ENCODE peak calls at places on chromosomes 2 and 18, in five cellular contexts. G, O, N, F and I are unnamed samples.
A peak's percentile ranks its signal among the peaks of the same experiment; 100 is the strongest.

GRCh38 chr2:46506131-46506706 is 26.9 kb downstream of the TMEM247 start:
- DNase-seq in F (no peak), O (no peak), N (no peak), G (no peak), I (no peak)

GRCh38 chr2:64922482-64923384 is 66.5 kb upstream of the SLC1A4 start:
- DNase-seq in O (no peak), F (no peak), N (peak; percentile 88), G (no peak), I (peak; percentile 73)

GRCh38 chr2:241733391-241734207 is 831 bp upstream of the D2HGDH start:
- DNase-seq in N (no peak), G (no peak), F (no peak), O (no peak), I (no peak)

GRCh38 chr2:127389778-127390435 is 2.1 kb upstream of the MAP3K2 start:
- DNase-seq in F (no peak), O (no peak), G (no peak), N (no peak), I (peak; percentile 41)

GRCh38 chr2:12672711-12673315 is 43.9 kb upstream of the TRIB2 start:
- DNase-seq in N (no peak), G (no peak), F (no peak), O (no peak), I (no peak)

GRCh38 chr2:237922641-237923361 is 44.0 kb upstream of the UBE2F start:
- DNase-seq in G (peak; percentile 12), O (no peak), N (no peak), F (no peak), I (no peak)

GRCh38 chr2:241686322-241686648 is 330 bp downstream of the DTYMK start:
- DNase-seq in N (no peak), F (no peak), O (no peak), G (no peak), I (no peak)

GRCh38 chr2:163191372-163191771 is 352.8 kb upstream of the KCNH7 start:
- DNase-seq in N (peak; percentile 24), F (no peak), G (peak; percentile 21), O (no peak), I (peak; percentile 69)

GRCh38 chr2:15797231-15797945 is 143.0 kb upstream of the MYCN start:
- DNase-seq in O (peak; percentile 23), F (no peak), G (no peak), N (no peak), I (peak; percentile 78)

GRCh38 chr2:238724728-238725127 is 123.2 kb upstream of the TWIST2 start:
- DNase-seq in N (no peak), F (no peak), G (no peak), O (no peak), I (no peak)

GRCh38 chr18:79739440-79739778 is 58.3 kb upstream of the KCNG2 start:
- DNase-seq in F (no peak), N (no peak), O (no peak), G (no peak), I (no peak)

GRCh38 chr2:85954192-85954900 is 65.6 kb upstream of the ST3GAL5 start:
- DNase-seq in G (no peak), F (no peak), O (no peak), N (no peak), I (no peak)

GRCh38 chr2:152367547-152368250 is 32.7 kb downstream of the FMNL2 start:
- DNase-seq in G (no peak), F (peak; percentile 33), N (no peak), O (no peak), I (no peak)

GRCh38 chr2:68784191-68784590 is 49.6 kb downstream of the ARHGAP25 start:
- DNase-seq in F (no peak), O (no peak), G (no peak), N (no peak), I (no peak)

GRCh38 chr2:30709516-30709915 is 97.7 kb downstream of the CAPN13 start:
- DNase-seq in O (no peak), G (no peak), N (no peak), F (no peak), I (no peak)

GRCh38 chr18:79934311-79935097 is 16.9 kb downstream of the SLC66A2 start:
- DNase-seq in O (no peak), F (no peak), N (peak; percentile 99), G (no peak), I (no peak)

GRCh38 chr18:59009846-59010245 is 129.8 kb upstream of the SEC11C start:
- DNase-seq in F (no peak), G (no peak), N (no peak), O (no peak), I (no peak)

GRCh38 chr2:33013684-33014110 is 66.9 kb downstream of the LTBP1 start:
- DNase-seq in F (no peak), N (no peak), G (no peak), O (no peak), I (no peak)

GRCh38 chr2:21643180-21643579 is 519.4 kb downstream of the TDRD15 start:
- DNase-seq in G (no peak), N (no peak), F (no peak), O (no peak), I (no peak)

GRCh38 chr2:240182966-240183365 is 42.5 kb upstream of the OTOS start:
- DNase-seq in F (no peak), G (no peak), O (no peak), N (no peak), I (no peak)

GRCh38 chr2:120312861-120313694 is 32.9 kb upstream of the INHBB start:
- DNase-seq in O (peak; percentile 77), N (peak; percentile 66), F (peak; percentile 23), G (peak; percentile 44), I (peak; percentile 90)

GRCh38 chr18:34942276-34942675 is 98.9 kb upstream of the MAPRE2 start:
- DNase-seq in G (no peak), O (no peak), N (no peak), F (no peak), I (no peak)
- TF ChIP-seq JUNB in G (no peak), O (no peak), N (no peak), F (no peak), I (no peak)

GRCh38 chr2:172409042-172409441 is 18.3 kb upstream of the ITGA6 start:
- DNase-seq in G (no peak), F (no peak), O (no peak), N (no peak), I (no peak)

GRCh38 chr2:172404824-172405223 is 22.6 kb upstream of the ITGA6 start:
- DNase-seq in N (no peak), O (no peak), F (no peak), G (no peak), I (no peak)

GRCh38 chr2:172405673-172406072 is 21.7 kb upstream of the ITGA6 start:
- DNase-seq in G (no peak), F (no peak), O (no peak), N (no peak), I (no peak)

GRCh38 chr2:172403881-172404470 is 23.4 kb upstream of the ITGA6 start:
- DNase-seq in G (no peak), O (no peak), F (no peak), N (no peak), I (no peak)

DNA sequence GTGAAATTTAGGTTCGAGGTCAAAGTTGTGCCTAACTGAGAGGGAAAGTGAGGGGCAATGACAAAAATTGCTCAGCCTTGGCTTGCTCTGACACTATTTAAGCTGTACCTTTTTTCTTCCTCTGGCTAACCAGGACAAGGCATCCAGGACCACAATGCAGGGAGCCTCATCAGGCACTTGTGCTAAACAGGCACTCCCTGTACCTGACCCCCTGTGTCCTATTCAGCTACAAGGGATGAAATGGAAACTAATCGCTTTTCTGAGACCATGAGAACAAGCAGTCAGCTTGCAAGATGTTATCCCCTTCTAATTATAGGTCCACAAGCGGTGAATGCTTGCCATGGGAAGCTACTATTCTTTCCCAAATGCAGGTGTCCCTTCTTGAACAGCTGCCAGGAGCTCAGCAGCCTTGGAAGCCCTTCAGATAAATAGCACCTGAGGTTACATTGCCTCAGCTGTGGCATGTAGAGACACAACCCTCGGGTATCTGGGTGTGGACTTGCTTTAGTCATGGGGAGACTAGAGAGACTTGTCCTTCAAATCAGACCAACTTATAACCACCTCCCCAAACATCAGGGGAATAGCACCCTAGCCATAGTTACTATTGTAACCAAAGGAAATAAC is 19.1 kb upstream of the ITGA6 start:
- DNase-seq in N (no peak), F (no peak), G (no peak), O (no peak), I (no peak)
- TF ChIP-seq JUNB in N (no peak), F (no peak), G (no peak), O (no peak), I (no peak)

GRCh38 chr2:100967716-100968115 is 34.4 kb upstream of the RPL31 start:
- DNase-seq in N (no peak), O (no peak), F (no peak), G (no peak), I (no peak)

GRCh38 chr2:100969998-100970397 is 32.1 kb upstream of the RPL31 start:
- DNase-seq in F (no peak), O (no peak), G (no peak), N (no peak), I (no peak)

GRCh38 chr2:100965596-100965995 is 36.5 kb upstream of the RPL31 start:
- DNase-seq in O (no peak), N (no peak), F (no peak), G (no peak), I (no peak)

GRCh38 chr2:100971221-100971620 is 30.9 kb upstream of the RPL31 start:
- DNase-seq in O (no peak), G (no peak), N (no peak), F (no peak), I (no peak)

GRCh38 chr2:100968146-100969145 is 33.6 kb upstream of the RPL31 start:
- DNase-seq in F (no peak), O (no peak), G (no peak), N (no peak), I (no peak)
- TF ChIP-seq JUNB in F (no peak), O (no peak), G (no peak), N (no peak), I (no peak)

GRCh38 chr2:174972924-174973323 is 32.3 kb downstream of the CHN1 start:
- DNase-seq in F (no peak), O (no peak), N (no peak), G (peak; percentile 16), I (no peak)
- TF ChIP-seq JUNB in F (no peak), O (no peak), N (no peak), G (no peak), I (no peak)